ENCODE peak calls at places on chromosomes 6 and 20, in eight cellular contexts. A is cardiac fibroblast, W is T follicular helper cell, D is AG08395, X is nephron progenitor cell, Y is NCI-H2107, N is HEK293T, K is H7. H is an unnamed sample.
A peak's percentile ranks its signal among the peaks of the same experiment; 100 is the strongest.

GRCh38 chr20:37520417-37520751 is 666 bp upstream of the NNAT start:
- DNase-seq in A (no peak), W (no peak), D (no peak), X (no peak), Y (no peak), N (no peak), K (peak; percentile 55), H (no peak)

GRCh38 chr6:5127106-5127687 is 42.1 kb downstream of the PPP1R3G start:
- DNase-seq in A (no peak), W (no peak), D (no peak), X (no peak), Y (no peak), N (no peak), K (no peak), H (no peak)

GRCh38 chr6:108175592-108176279 is 9.9 kb downstream of the NR2E1 start:
- DNase-seq in A (no peak), W (no peak), D (no peak), X (peak; percentile 48), Y (no peak), N (no peak), K (peak; percentile 84), H (no peak)

GRCh38 chr20:38833154-38833856 is 27.8 kb downstream of the PPP1R16B start:
- DNase-seq in A (no peak), W (no peak), D (no peak), X (no peak), Y (no peak), N (no peak), K (peak; percentile 30), H (no peak)

GRCh38 chr6:107386340-107386739 is 73.0 kb downstream of the PDSS2 start:
- DNase-seq in A (peak; percentile 22), W (no peak), D (no peak), X (no peak), Y (no peak), N (no peak), K (no peak), H (no peak)

GRCh38 chr6:151719070-151719469 is 88.4 kb upstream of the ESR1 start:
- DNase-seq in A (no peak), W (no peak), D (no peak), X (no peak), Y (no peak), N (no peak), K (no peak), H (no peak)

GRCh38 chr6:146856296-146856695 is 257.5 kb downstream of the ADGB start:
- DNase-seq in A (no peak), W (no peak), D (no peak), X (no peak), Y (no peak), N (no peak), K (no peak), H (no peak)

GRCh38 chr6:168247456-168248147 is 72.0 kb downstream of the DACT2 start:
- DNase-seq in A (no peak), W (no peak), D (peak; percentile 41), X (no peak), Y (no peak), N (peak; percentile 76), K (no peak), H (peak; percentile 48)

GRCh38 chr6:113654396-113654795 is 202.7 kb upstream of the MARCKS start:
- DNase-seq in A (peak; percentile 82), W (no peak), D (peak; percentile 47), X (no peak), Y (no peak), N (no peak), K (no peak), H (no peak)

GRCh38 chr6:108589244-108589730 is 28.6 kb downstream of the FOXO3 start:
- DNase-seq in A (peak; percentile 91), W (no peak), D (peak; percentile 14), X (peak; percentile 59), Y (peak; percentile 34), N (no peak), K (peak; percentile 72), H (peak; percentile 28)

GRCh38 chr20:44805991-44806729 is 4.2 kb downstream of the RIMS4 start:
- DNase-seq in A (peak; percentile 89), W (no peak), D (peak; percentile 38), X (peak; percentile 76), Y (no peak), N (peak; percentile 32), K (peak; percentile 91), H (peak; percentile 91)

GRCh38 chr20:57610261-57610952 is 9.8 kb downstream of the ZBP1 start:
- DNase-seq in A (no peak), W (no peak), D (no peak), X (peak; percentile 45), Y (no peak), N (no peak), K (peak; percentile 49), H (no peak)

GRCh38 chr20:61927826-61928541 is 137.7 kb downstream of the TAF4 start:
- DNase-seq in A (no peak), W (no peak), D (no peak), X (no peak), Y (no peak), N (no peak), K (peak; percentile 47), H (peak; percentile 6)

GRCh38 chr20:59466107-59466815 is 138.1 kb upstream of the PHACTR3 start:
- DNase-seq in A (no peak), W (no peak), D (no peak), X (no peak), Y (no peak), N (no peak), K (no peak), H (no peak)

GRCh38 chr6:89035252-89036106 is 45.1 kb upstream of the PNRC1 start:
- DNase-seq in A (peak; percentile 100), W (no peak), D (peak; percentile 86), X (no peak), Y (no peak), N (no peak), K (no peak), H (no peak)

GRCh38 chr6:21200056-21200870 is 393.3 kb upstream of the SOX4 start:
- DNase-seq in A (no peak), W (no peak), D (no peak), X (no peak), Y (no peak), N (no peak), K (peak; percentile 29), H (no peak)

GRCh38 chr6:25172819-25173218 is 106.4 kb upstream of the CARMIL1 start:
- DNase-seq in A (peak; percentile 95), W (no peak), D (peak; percentile 90), X (no peak), Y (no peak), N (no peak), K (no peak), H (no peak)

GRCh38 chr20:34058831-34059230 is 53.2 kb downstream of the EIF2S2 start:
- DNase-seq in A (no peak), W (peak; percentile 7), D (no peak), X (no peak), Y (no peak), N (no peak), K (no peak), H (no peak)

GRCh38 chr20:36035720-36036119 is 67.3 kb downstream of the CNBD2 start:
- DNase-seq in A (no peak), W (no peak), D (peak; percentile 28), X (no peak), Y (no peak), N (no peak), K (no peak), H (no peak)

GRCh38 chr6:169368200-169368599 is 114.6 kb upstream of the THBS2 start:
- DNase-seq in A (no peak), W (no peak), D (no peak), X (no peak), Y (no peak), N (no peak), K (no peak), H (no peak)

GRCh38 chr6:145829950-145830349 is 15.4 kb upstream of the FBXO30 start:
- DNase-seq in A (no peak), W (no peak), D (no peak), X (no peak), Y (no peak), N (no peak), K (no peak), H (no peak)